ENCODE peak calls at places on chromosomes 16 and 17, in ten cellular contexts. One of them, this sample, is unnamed.

GRCh38 chr17:78132086-78132676 is 1.6 kb downstream of the TMC8 start:
- DNase-seq in left ventricle myocardium inferior: no peak
- DNase-seq in upper lobe of right lung: peak; percentile 86
- DNase-seq in ovary: no peak
- DNase-seq in tibial nerve: no peak
- DNase-seq in stomach: peak; percentile 63
- DNase-seq in psoas muscle: no peak
- DNase-seq in prostate gland: peak; percentile 49
- DNase-seq in A549: no peak
- DNase-seq in H9: peak; percentile 80
- DNase-seq in this sample: no peak

GRCh38 chr16:50692999-50693781 is at the start of gene NOD2:
- DNase-seq in left ventricle myocardium inferior: no peak
- DNase-seq in upper lobe of right lung: no peak
- DNase-seq in ovary: peak; percentile 35
- DNase-seq in tibial nerve: no peak
- DNase-seq in stomach: peak; percentile 51
- DNase-seq in psoas muscle: no peak
- DNase-seq in prostate gland: no peak
- DNase-seq in A549: peak; percentile 51
- DNase-seq in H9: peak; percentile 53
- DNase-seq in this sample: peak; percentile 65

GRCh38 chr16:17101646-17102045 is 369.1 kb downstream of the XYLT1 start:
- DNase-seq in left ventricle myocardium inferior: no peak
- DNase-seq in upper lobe of right lung: no peak
- DNase-seq in ovary: no peak
- DNase-seq in tibial nerve: no peak
- DNase-seq in stomach: no peak
- DNase-seq in psoas muscle: no peak
- DNase-seq in prostate gland: no peak
- DNase-seq in A549: no peak
- DNase-seq in H9: peak; percentile 62
- DNase-seq in this sample: no peak

GRCh38 chr17:32498362-32498761 is 11.6 kb downstream of the CDK5R1 start:
- DNase-seq in left ventricle myocardium inferior: no peak
- DNase-seq in upper lobe of right lung: peak; percentile 32
- DNase-seq in ovary: no peak
- DNase-seq in tibial nerve: no peak
- DNase-seq in stomach: no peak
- DNase-seq in psoas muscle: no peak
- DNase-seq in prostate gland: no peak
- DNase-seq in A549: no peak
- DNase-seq in H9: peak; percentile 73
- DNase-seq in this sample: no peak

GRCh38 chr16:54467398-54467797 is 180.8 kb upstream of the IRX3 start:
- DNase-seq in left ventricle myocardium inferior: no peak
- DNase-seq in upper lobe of right lung: no peak
- DNase-seq in ovary: no peak
- DNase-seq in tibial nerve: no peak
- DNase-seq in stomach: no peak
- DNase-seq in psoas muscle: no peak
- DNase-seq in prostate gland: no peak
- DNase-seq in A549: no peak
- DNase-seq in H9: no peak
- DNase-seq in this sample: no peak

GRCh38 chr17:40850287-40850972 is 16.6 kb downstream of the KRT12 start:
- DNase-seq in left ventricle myocardium inferior: no peak
- DNase-seq in upper lobe of right lung: no peak
- DNase-seq in ovary: no peak
- DNase-seq in tibial nerve: no peak
- DNase-seq in stomach: no peak
- DNase-seq in psoas muscle: no peak
- DNase-seq in prostate gland: no peak
- DNase-seq in A549: no peak
- DNase-seq in H9: no peak
- DNase-seq in this sample: no peak

GRCh38 chr17:64115871-64116534 is 13.9 kb downstream of the ERN1 start:
- DNase-seq in left ventricle myocardium inferior: no peak
- DNase-seq in upper lobe of right lung: no peak
- DNase-seq in ovary: no peak
- DNase-seq in tibial nerve: no peak
- DNase-seq in stomach: peak; percentile 65
- DNase-seq in psoas muscle: no peak
- DNase-seq in prostate gland: no peak
- DNase-seq in A549: peak; percentile 30
- DNase-seq in H9: no peak
- DNase-seq in this sample: no peak

GRCh38 chr16:24737391-24737871 is 8.0 kb downstream of the TNRC6A start:
- DNase-seq in left ventricle myocardium inferior: no peak
- DNase-seq in upper lobe of right lung: no peak
- DNase-seq in ovary: no peak
- DNase-seq in tibial nerve: no peak
- DNase-seq in stomach: no peak
- DNase-seq in psoas muscle: no peak
- DNase-seq in prostate gland: no peak
- DNase-seq in A549: no peak
- DNase-seq in H9: no peak
- DNase-seq in this sample: no peak

GRCh38 chr17:57143919-57144318 is 58.9 kb downstream of the AKAP1 start:
- DNase-seq in left ventricle myocardium inferior: no peak
- DNase-seq in upper lobe of right lung: no peak
- DNase-seq in ovary: no peak
- DNase-seq in tibial nerve: no peak
- DNase-seq in stomach: no peak
- DNase-seq in psoas muscle: no peak
- DNase-seq in prostate gland: no peak
- DNase-seq in A549: no peak
- DNase-seq in H9: no peak
- DNase-seq in this sample: no peak

GRCh38 chr17:42329025-42329976 is 41.0 kb downstream of the STAT5A start:
- DNase-seq in left ventricle myocardium inferior: no peak
- DNase-seq in upper lobe of right lung: no peak
- DNase-seq in ovary: no peak
- DNase-seq in tibial nerve: no peak
- DNase-seq in stomach: no peak
- DNase-seq in psoas muscle: no peak
- DNase-seq in prostate gland: peak; percentile 43
- DNase-seq in A549: peak; percentile 98
- DNase-seq in H9: peak; percentile 95
- DNase-seq in this sample: no peak

GRCh38 chr17:28412131-28412530 is 6.1 kb upstream of the SLC46A1 start:
- DNase-seq in left ventricle myocardium inferior: no peak
- DNase-seq in upper lobe of right lung: no peak
- DNase-seq in ovary: no peak
- DNase-seq in tibial nerve: no peak
- DNase-seq in stomach: no peak
- DNase-seq in psoas muscle: no peak
- DNase-seq in prostate gland: no peak
- DNase-seq in A549: no peak
- DNase-seq in H9: no peak
- DNase-seq in this sample: no peak

GRCh38 chr17:42684033-42684625 is 1.8 kb downstream of the CNTNAP1 start:
- DNase-seq in left ventricle myocardium inferior: no peak
- DNase-seq in upper lobe of right lung: peak; percentile 66
- DNase-seq in ovary: no peak
- DNase-seq in tibial nerve: no peak
- DNase-seq in stomach: peak; percentile 44
- DNase-seq in psoas muscle: no peak
- DNase-seq in prostate gland: peak; percentile 47
- DNase-seq in A549: no peak
- DNase-seq in H9: no peak
- DNase-seq in this sample: no peak

GRCh38 chr17:32697728-32698625 is 178.9 kb downstream of the MYO1D start:
- DNase-seq in left ventricle myocardium inferior: no peak
- DNase-seq in upper lobe of right lung: no peak
- DNase-seq in ovary: no peak
- DNase-seq in tibial nerve: no peak
- DNase-seq in stomach: no peak
- DNase-seq in psoas muscle: no peak
- DNase-seq in prostate gland: no peak
- DNase-seq in A549: no peak
- DNase-seq in H9: no peak
- DNase-seq in this sample: no peak

GRCh38 chr16:21156767-21157467 is 1.6 kb upstream of the LDAF1 start:
- DNase-seq in left ventricle myocardium inferior: no peak
- DNase-seq in upper lobe of right lung: no peak
- DNase-seq in ovary: peak; percentile 19
- DNase-seq in tibial nerve: peak; percentile 21
- DNase-seq in stomach: peak; percentile 30
- DNase-seq in psoas muscle: no peak
- DNase-seq in prostate gland: peak; percentile 35
- DNase-seq in A549: peak; percentile 69
- DNase-seq in H9: peak; percentile 63
- DNase-seq in this sample: no peak

GRCh38 chr17:74734256-74734655 is 2.8 kb upstream of the RAB37 start:
- DNase-seq in left ventricle myocardium inferior: no peak
- DNase-seq in upper lobe of right lung: no peak
- DNase-seq in ovary: no peak
- DNase-seq in tibial nerve: no peak
- DNase-seq in stomach: no peak
- DNase-seq in psoas muscle: no peak
- DNase-seq in prostate gland: no peak
- DNase-seq in A549: no peak
- DNase-seq in H9: no peak
- DNase-seq in this sample: no peak

GRCh38 chr16:83402969-83403368 is 404.8 kb upstream of the HSBP1 start:
- DNase-seq in left ventricle myocardium inferior: no peak
- DNase-seq in upper lobe of right lung: no peak
- DNase-seq in ovary: no peak
- DNase-seq in tibial nerve: no peak
- DNase-seq in stomach: no peak
- DNase-seq in psoas muscle: no peak
- DNase-seq in prostate gland: no peak
- DNase-seq in A549: no peak
- DNase-seq in H9: no peak
- DNase-seq in this sample: no peak

GRCh38 chr17:78276499-78276898 is 45.1 kb downstream of the TMEM235 start:
- DNase-seq in left ventricle myocardium inferior: no peak
- DNase-seq in upper lobe of right lung: no peak
- DNase-seq in ovary: no peak
- DNase-seq in tibial nerve: no peak
- DNase-seq in stomach: no peak
- DNase-seq in psoas muscle: no peak
- DNase-seq in prostate gland: no peak
- DNase-seq in A549: no peak
- DNase-seq in H9: no peak
- DNase-seq in this sample: no peak

GRCh38 chr16:63943568-63943967 is 1178.3 kb downstream of the CDH11 start:
- DNase-seq in left ventricle myocardium inferior: no peak
- DNase-seq in upper lobe of right lung: no peak
- DNase-seq in ovary: no peak
- DNase-seq in tibial nerve: no peak
- DNase-seq in stomach: no peak
- DNase-seq in psoas muscle: no peak
- DNase-seq in prostate gland: no peak
- DNase-seq in A549: no peak
- DNase-seq in H9: no peak
- DNase-seq in this sample: no peak

GRCh38 chr16:58515871-58516767 is 802 bp downstream of the SETD6 start:
- DNase-seq in left ventricle myocardium inferior: no peak
- DNase-seq in upper lobe of right lung: peak; percentile 80
- DNase-seq in ovary: no peak
- DNase-seq in tibial nerve: no peak
- DNase-seq in stomach: peak; percentile 70
- DNase-seq in psoas muscle: peak; percentile 38
- DNase-seq in prostate gland: no peak
- DNase-seq in A549: no peak
- DNase-seq in H9: peak; percentile 74
- DNase-seq in this sample: no peak

GRCh38 chr17:8080208-8080798 is 7.2 kb downstream of the ALOX12B start:
- DNase-seq in left ventricle myocardium inferior: no peak
- DNase-seq in upper lobe of right lung: no peak
- DNase-seq in ovary: no peak
- DNase-seq in tibial nerve: no peak
- DNase-seq in stomach: no peak
- DNase-seq in psoas muscle: no peak
- DNase-seq in prostate gland: no peak
- DNase-seq in A549: no peak
- DNase-seq in H9: no peak
- DNase-seq in this sample: no peak
- TF ChIP-seq CTCF in left ventricle myocardium inferior: peak; percentile 43
- TF ChIP-seq CTCF in upper lobe of right lung: no peak
- TF ChIP-seq CTCF in ovary: no peak
- TF ChIP-seq CTCF in tibial nerve: no peak
- TF ChIP-seq CTCF in stomach: no peak
- TF ChIP-seq CTCF in psoas muscle: no peak
- TF ChIP-seq CTCF in prostate gland: no peak
- TF ChIP-seq CTCF in A549: no peak
- TF ChIP-seq CTCF in H9: peak; percentile 4
- TF ChIP-seq CTCF in this sample: no peak

DNA sequence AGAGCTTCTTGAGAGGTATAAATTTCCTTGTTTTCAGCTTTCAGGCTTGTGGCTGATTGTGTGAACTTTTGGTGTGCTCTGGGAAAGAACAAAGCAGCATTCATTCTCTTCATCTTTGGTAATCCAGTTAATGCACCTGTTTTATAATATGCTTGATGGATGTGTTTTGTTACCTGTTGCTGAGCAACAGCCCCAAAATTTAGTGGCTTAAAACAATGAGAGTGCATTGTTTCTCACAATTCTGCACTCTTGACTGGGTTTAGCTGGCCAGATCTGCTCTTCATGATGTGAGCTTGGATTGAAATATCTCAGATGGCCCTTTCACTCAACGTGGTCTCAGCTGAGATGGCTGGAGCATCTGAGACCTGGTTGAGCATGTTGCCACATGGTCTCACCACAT is 58.7 kb upstream of the NOL11 start:
- DNase-seq in left ventricle myocardium inferior: no peak
- DNase-seq in upper lobe of right lung: no peak
- DNase-seq in ovary: no peak
- DNase-seq in tibial nerve: no peak
- DNase-seq in stomach: no peak
- DNase-seq in psoas muscle: no peak
- DNase-seq in prostate gland: no peak
- DNase-seq in A549: no peak
- DNase-seq in H9: no peak
- DNase-seq in this sample: no peak
- H3K9me3 ChIP-seq in left ventricle myocardium inferior: peaks cover 20% of the 10 kb centered on the region
- H3K9me3 ChIP-seq in upper lobe of right lung: no peaks in the 10 kb centered on the region
- H3K9me3 ChIP-seq in ovary: no peaks in the 10 kb centered on the region
- H3K9me3 ChIP-seq in tibial nerve: peaks cover 12% of the 10 kb centered on the region
- H3K9me3 ChIP-seq in stomach: peaks cover 12% of the 10 kb centered on the region
- H3K9me3 ChIP-seq in psoas muscle: peaks cover 7% of the 10 kb centered on the region
- H3K9me3 ChIP-seq in prostate gland: no peaks in the 10 kb centered on the region
- H3K9me3 ChIP-seq in A549: no peaks in the 10 kb centered on the region
- H3K9me3 ChIP-seq in H9: no peaks in the 10 kb centered on the region
- H3K9me3 ChIP-seq in this sample: no peaks in the 10 kb centered on the region

GRCh38 chr17:16492613-16493290 is 759 bp upstream of the LRRC75A start:
- DNase-seq in left ventricle myocardium inferior: no peak
- DNase-seq in upper lobe of right lung: no peak
- DNase-seq in ovary: no peak
- DNase-seq in tibial nerve: no peak
- DNase-seq in stomach: no peak
- DNase-seq in psoas muscle: no peak
- DNase-seq in prostate gland: no peak
- DNase-seq in A549: no peak
- DNase-seq in H9: peak; percentile 57
- DNase-seq in this sample: no peak
- H3K27ac ChIP-seq in left ventricle myocardium inferior: no peak overlapping the region
- H3K27ac ChIP-seq in upper lobe of right lung: no peak overlapping the region
- H3K27ac ChIP-seq in ovary: peak overlapping the region; percentile 56
- H3K27ac ChIP-seq in tibial nerve: no peak overlapping the region
- H3K27ac ChIP-seq in stomach: peak overlapping the region; percentile 26
- H3K27ac ChIP-seq in psoas muscle: no peak overlapping the region
- H3K27ac ChIP-seq in prostate gland: no peak overlapping the region
- H3K27ac ChIP-seq in A549: peak overlapping the region; percentile 77
- H3K27ac ChIP-seq in H9: no peak overlapping the region
- H3K27ac ChIP-seq in this sample: peak overlapping the region; percentile 45

GRCh38 chr16:66511615-66512500 is 38.1 kb downstream of the TK2 start:
- DNase-seq in left ventricle myocardium inferior: no peak
- DNase-seq in upper lobe of right lung: no peak
- DNase-seq in ovary: peak; percentile 51
- DNase-seq in tibial nerve: peak; percentile 46
- DNase-seq in stomach: peak; percentile 25
- DNase-seq in psoas muscle: no peak
- DNase-seq in prostate gland: peak; percentile 53
- DNase-seq in A549: peak; percentile 64
- DNase-seq in H9: peak; percentile 78
- DNase-seq in this sample: no peak
- TF ChIP-seq CTCF in left ventricle myocardium inferior: no peak
- TF ChIP-seq CTCF in upper lobe of right lung: no peak
- TF ChIP-seq CTCF in ovary: no peak
- TF ChIP-seq CTCF in tibial nerve: no peak
- TF ChIP-seq CTCF in stomach: no peak
- TF ChIP-seq CTCF in psoas muscle: no peak
- TF ChIP-seq CTCF in prostate gland: no peak
- TF ChIP-seq CTCF in A549: no peak
- TF ChIP-seq CTCF in H9: peak; percentile 24
- TF ChIP-seq CTCF in this sample: no peak